ENCODE peak calls at places on chromosomes 7 and 10, in five cellular contexts. Y is cardiac fibroblast, S is A673, D is left ventricle myocardium inferior, X is astrocyte of the spinal cord. W is an unnamed sample.

GRCh38 chr10:96610817-96611216 is 24.0 kb upstream of the TM9SF3 start:
- DNase-seq in D (no peak), X (no peak), S (no peak), Y (no peak), W (no peak)

GRCh38 chr7:1705339-1705738 is 35.3 kb downstream of the ELFN1 start:
- DNase-seq in Y (no peak), D (no peak), X (no peak), S (no peak), W (no peak)

GRCh38 chr10:130727766-130728490 is 583.6 kb downstream of the TCERG1L start:
- DNase-seq in D (no peak), S (no peak), X (no peak), Y (no peak), W (no peak)

GRCh38 chr10:77602913-77603528 is 34.6 kb downstream of the KCNMA1 start:
- DNase-seq in S (no peak), Y (no peak), X (peak; percentile 14), D (no peak), W (no peak)

GRCh38 chr10:119412244-119412750 is 130.2 kb downstream of the RGS10 start:
- DNase-seq in S (no peak), X (peak; percentile 59), D (peak; percentile 83), Y (peak; percentile 53), W (no peak)

GRCh38 chr10:32329061-32329460 is 17.9 kb downstream of the EPC1 start:
- DNase-seq in S (no peak), X (no peak), D (no peak), Y (no peak), W (no peak)

GRCh38 chr10:88385601-88386203 is 197.4 kb downstream of the RNLS start:
- DNase-seq in X (no peak), Y (no peak), S (no peak), D (no peak), W (no peak)

GRCh38 chr7:408651-409343 is 110.8 kb downstream of the PDGFA start:
- DNase-seq in Y (no peak), D (no peak), X (no peak), S (no peak), W (no peak)

GRCh38 chr10:49512121-49512809 is 26.7 kb downstream of the ERCC6 start:
- DNase-seq in S (peak; percentile 55), D (no peak), Y (peak; percentile 55), X (peak; percentile 47), W (peak; percentile 11)

GRCh38 chr10:72186633-72187330 is 29.0 kb upstream of the ANAPC16 start:
- DNase-seq in X (no peak), S (peak; percentile 94), Y (peak; percentile 90), D (no peak), W (no peak)

DNA sequence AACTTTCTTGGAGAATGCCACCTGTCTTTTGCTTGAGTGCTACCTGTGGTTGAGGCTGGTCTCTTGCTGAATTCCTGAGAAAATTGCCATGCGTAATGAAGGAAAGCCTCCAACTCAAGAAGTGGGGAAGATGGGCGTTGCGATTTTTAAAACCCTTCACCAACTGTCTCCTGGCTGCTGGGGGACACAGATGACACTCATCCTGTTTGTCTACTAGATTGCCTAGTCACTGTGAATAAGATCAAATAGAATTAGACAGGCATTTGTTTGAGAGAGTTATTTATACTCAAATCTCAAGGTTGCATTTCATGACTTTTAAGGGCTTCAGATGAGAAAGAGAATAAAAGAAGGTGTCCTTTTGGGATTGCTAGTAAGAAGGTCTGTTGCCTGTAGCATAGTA is 84.3 kb upstream of the MTPN start:
- DNase-seq in S (no peak), Y (no peak), D (no peak), X (no peak), W (no peak)
- H3K4me3 ChIP-seq in S (no peak overlapping the region), Y (no peak overlapping the region), D (no peak overlapping the region), X (no peak overlapping the region), W (no peak overlapping the region)

DNA sequence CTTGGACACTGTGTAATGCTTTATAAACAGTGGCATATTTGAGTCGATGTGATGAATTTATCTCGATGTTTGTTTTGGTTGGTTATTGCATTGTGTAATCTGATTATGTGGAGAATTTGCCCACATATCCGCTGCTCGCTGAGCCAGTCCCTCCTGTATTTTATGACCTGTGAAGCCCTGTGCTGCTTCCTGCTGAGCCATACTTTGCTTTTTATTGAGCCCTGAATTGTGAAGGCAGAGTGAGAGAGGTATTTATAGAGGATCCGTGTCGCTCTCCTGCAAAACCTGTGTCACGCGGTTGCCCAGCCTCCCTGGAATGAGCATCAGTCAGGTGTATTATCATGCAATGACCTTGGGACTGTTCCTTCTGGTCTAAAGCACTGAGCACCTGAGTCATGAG is 253.7 kb downstream of the ARHGAP21 start:
- DNase-seq in S (no peak), Y (no peak), X (no peak), D (no peak), W (no peak)
- H3K4me3 ChIP-seq in S (no peak overlapping the region), Y (no peak overlapping the region), X (no peak overlapping the region), D (no peak overlapping the region), W (no peak overlapping the region)

GRCh38 chr10:11823122-11823988 is at the start of gene PROSER2:
- DNase-seq in D (peak; percentile 51), X (peak; percentile 48), S (peak; percentile 86), Y (peak; percentile 67), W (no peak)
- H3K4me3 ChIP-seq in D (peak within 1 kb of the TSS; percentile 86), X (peak within 1 kb of the TSS; percentile 66), S (peak within 1 kb of the TSS; percentile 99), Y (peak within 1 kb of the TSS; percentile 81), W (peak within 1 kb of the TSS; percentile 71)

GRCh38 chr7:149734514-149735075 is 38.8 kb downstream of the ZNF467 start:
- DNase-seq in Y (no peak), X (no peak), D (no peak), S (no peak), W (no peak)
- H3K4me3 ChIP-seq in Y (no peak overlapping the region), X (no peak overlapping the region), D (no peak overlapping the region), S (no peak overlapping the region), W (no peak overlapping the region)

GRCh38 chr7:53214463-53214862 is 179.0 kb downstream of the POM121L12 start:
- DNase-seq in X (no peak), S (no peak), D (no peak), Y (no peak), W (no peak)

DNA sequence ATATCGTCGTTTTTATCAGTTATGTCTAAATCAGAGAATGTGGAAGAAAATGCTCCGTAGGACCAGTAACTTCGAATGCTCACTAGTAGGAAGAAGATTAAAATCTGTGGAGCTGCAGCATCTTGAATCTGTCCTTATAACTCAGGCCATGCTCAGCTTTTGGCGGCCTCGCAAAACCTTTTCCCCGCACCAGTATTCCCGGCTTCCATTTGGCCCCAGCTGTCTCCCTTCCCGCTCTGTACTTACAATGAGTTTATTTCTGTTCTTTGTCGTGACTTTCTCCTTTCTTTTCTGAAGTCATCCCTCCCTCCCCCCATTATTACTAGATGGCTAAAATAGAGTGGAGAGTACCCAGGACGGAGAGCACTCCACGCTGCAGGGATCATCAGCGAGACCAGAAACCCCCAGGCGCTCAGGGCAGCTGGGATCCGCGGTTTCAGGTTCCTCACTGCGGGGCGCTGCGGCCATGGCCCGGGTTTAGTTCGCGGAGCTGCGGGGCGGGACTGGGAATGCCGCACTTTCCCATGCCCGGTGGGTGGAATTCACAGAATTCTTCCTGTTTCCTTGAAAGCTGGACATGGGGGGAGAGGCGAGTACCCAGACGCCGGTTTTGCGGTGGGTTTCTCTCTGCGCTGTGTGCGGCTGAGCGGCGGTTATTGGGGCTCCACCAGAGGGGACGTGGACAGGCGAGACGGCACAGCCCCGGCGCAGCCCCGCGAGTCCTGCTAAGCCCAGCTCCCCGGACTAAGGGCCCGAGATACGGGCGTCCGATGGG is 183.5 kb downstream of the POM121L12 start:
- DNase-seq in X (peak; percentile 2), D (peak; percentile 22), Y (no peak), S (no peak), W (no peak)
- H3K4me3 ChIP-seq in X (peak overlapping the region; percentile 46), D (peak overlapping the region; percentile 64), Y (no peak overlapping the region), S (no peak overlapping the region), W (no peak overlapping the region)

GRCh38 chr10:45004661-45005060 is 3.9 kb downstream of the ZNF22 start:
- DNase-seq in S (no peak), D (no peak), X (no peak), Y (no peak), W (no peak)

GRCh38 chr10:45000764-45001381 is at the start of gene ZNF22:
- DNase-seq in D (peak; percentile 73), S (peak; percentile 88), X (peak; percentile 76), Y (peak; percentile 70), W (no peak)

GRCh38 chr10:45003432-45004000 is 2.8 kb downstream of the ZNF22 start:
- DNase-seq in D (no peak), S (no peak), X (no peak), Y (no peak), W (no peak)

GRCh38 chr10:45000138-45000763 is 472 bp upstream of the ZNF22 start:
- DNase-seq in S (no peak), Y (peak; percentile 98), X (peak; percentile 61), D (peak; percentile 89), W (peak; percentile 86)

GRCh38 chr10:45001382-45002148 is 842 bp downstream of the ZNF22 start:
- DNase-seq in D (peak; percentile 78), Y (peak; percentile 83), X (peak; percentile 73), S (peak; percentile 74), W (no peak)
- H3K4me3 ChIP-seq in D (peak overlapping the region; percentile 74), Y (peak overlapping the region; percentile 53), X (peak overlapping the region; percentile 54), S (peak overlapping the region; percentile 55), W (peak overlapping the region; percentile 59)